ENCODE peak calls at places on chromosomes 5 and 9, in eight cellular contexts. S is psoas muscle, L is ovary, R is SJSA1, C is PC-3, U is substantia nigra, J is A549, D is mesenchymal stem cell. P is an unnamed sample.

GRCh38 chr5:140420226-140420570 is 18.6 kb downstream of the ANKHD1 start:
- DNase-seq in J (no peak), R (no peak), C (no peak), S (no peak), U (no peak), L (no peak), D (no peak), P (no peak)

GRCh38 chr9:116905131-116905724 is 218.1 kb downstream of the TRIM32 start:
- DNase-seq in R (no peak), J (no peak), U (no peak), L (no peak), C (no peak), D (no peak), S (no peak), P (no peak)

GRCh38 chr5:162334944-162335343 is 267.4 kb downstream of the GABRG2 start:
- DNase-seq in J (no peak), S (no peak), D (no peak), C (no peak), U (no peak), L (no peak), R (no peak), P (no peak)

GRCh38 chr5:67003373-67003905 is 193.2 kb downstream of the CD180 start:
- DNase-seq in S (no peak), J (no peak), C (no peak), R (no peak), U (no peak), D (no peak), L (no peak), P (no peak)

GRCh38 chr5:368162-369084 is 46.9 kb downstream of the AHRR start:
- DNase-seq in C (no peak), J (no peak), L (peak; percentile 38), U (no peak), D (peak; percentile 70), S (no peak), R (peak; percentile 72), P (no peak)

GRCh38 chr9:2299843-2300205 is 284.7 kb downstream of the SMARCA2 start:
- DNase-seq in J (no peak), U (no peak), R (no peak), C (no peak), S (no peak), L (no peak), D (no peak), P (no peak)

GRCh38 chr9:121902483-121903135 is 190.5 kb downstream of the TTLL11 start:
- DNase-seq in R (peak; percentile 25), J (no peak), U (no peak), L (no peak), S (no peak), D (peak; percentile 95), C (no peak), P (no peak)

GRCh38 chr5:66224773-66225553 is 80.9 kb downstream of the SREK1 start:
- DNase-seq in J (no peak), L (no peak), R (no peak), S (no peak), C (no peak), U (no peak), D (no peak), P (no peak)

GRCh38 chr5:180915924-180916323 is 17.0 kb downstream of the BTNL8 start:
- DNase-seq in U (no peak), D (no peak), S (no peak), R (no peak), J (no peak), L (no peak), C (peak; percentile 63), P (no peak)

GRCh38 chr5:84568171-84568570 is 183.5 kb upstream of the EDIL3 start:
- DNase-seq in R (peak; percentile 4), C (no peak), S (no peak), L (no peak), D (no peak), J (no peak), U (no peak), P (no peak)

GRCh38 chr5:83925952-83926351 is 205.3 kb upstream of the HAPLN1 start:
- DNase-seq in C (no peak), L (no peak), D (peak; percentile 56), R (peak; percentile 61), J (no peak), U (no peak), S (no peak), P (peak; percentile 21)

GRCh38 chr9:17171309-17172094 is 36.7 kb downstream of the CNTLN start:
- DNase-seq in D (no peak), R (no peak), C (no peak), S (no peak), L (no peak), J (no peak), U (no peak), P (no peak)

GRCh38 chr5:75374394-75374814 is 37.4 kb downstream of the HMGCR start:
- DNase-seq in J (no peak), U (no peak), L (no peak), R (no peak), D (no peak), S (no peak), C (no peak), P (no peak)

GRCh38 chr5:146425023-146425422 is 22.1 kb upstream of the TCERG1 start:
- DNase-seq in R (no peak), S (no peak), J (no peak), U (no peak), D (no peak), C (peak; percentile 23), L (no peak), P (no peak)

GRCh38 chr9:91775011-91775707 is 174.9 kb downstream of the ROR2 start:
- DNase-seq in D (peak; percentile 62), C (peak; percentile 62), L (peak; percentile 80), R (peak; percentile 43), U (peak; percentile 63), S (peak; percentile 54), J (peak; percentile 75), P (peak; percentile 78)

GRCh38 chr5:91288117-91288516 is 95.0 kb downstream of the ARRDC3 start:
- DNase-seq in S (no peak), U (no peak), R (no peak), D (peak; percentile 87), L (no peak), J (no peak), C (no peak), P (peak; percentile 36)

GRCh38 chr9:687994-688393 is 153.5 kb upstream of the DMRT1 start:
- DNase-seq in D (no peak), R (no peak), U (no peak), J (no peak), C (no peak), L (no peak), S (no peak), P (no peak)

GRCh38 chr5:2863675-2864433 is 112.4 kb upstream of the IRX2 start:
- DNase-seq in D (no peak), R (no peak), J (no peak), C (no peak), S (no peak), U (no peak), L (no peak), P (no peak)

GRCh38 chr9:135887021-135887507 is 20.3 kb downstream of the CAMSAP1 start:
- DNase-seq in U (no peak), C (no peak), S (peak; percentile 71), L (no peak), D (peak; percentile 51), R (no peak), J (no peak), P (no peak)

GRCh38 chr5:78594946-78595921 is 53.3 kb downstream of the LHFPL2 start:
- DNase-seq in C (peak; percentile 93), S (no peak), U (no peak), D (peak; percentile 98), R (peak; percentile 89), L (peak; percentile 52), J (peak; percentile 85), P (peak; percentile 72)
- H3K27ac ChIP-seq in C (peak overlapping the region; percentile 99), S (peak overlapping the region; percentile 62), U (peak overlapping the region; percentile 11), D (peak overlapping the region; percentile 61), R (peak overlapping the region; percentile 83), L (peak overlapping the region; percentile 82), J (peak overlapping the region; percentile 97), P (peak overlapping the region; percentile 91)

DNA sequence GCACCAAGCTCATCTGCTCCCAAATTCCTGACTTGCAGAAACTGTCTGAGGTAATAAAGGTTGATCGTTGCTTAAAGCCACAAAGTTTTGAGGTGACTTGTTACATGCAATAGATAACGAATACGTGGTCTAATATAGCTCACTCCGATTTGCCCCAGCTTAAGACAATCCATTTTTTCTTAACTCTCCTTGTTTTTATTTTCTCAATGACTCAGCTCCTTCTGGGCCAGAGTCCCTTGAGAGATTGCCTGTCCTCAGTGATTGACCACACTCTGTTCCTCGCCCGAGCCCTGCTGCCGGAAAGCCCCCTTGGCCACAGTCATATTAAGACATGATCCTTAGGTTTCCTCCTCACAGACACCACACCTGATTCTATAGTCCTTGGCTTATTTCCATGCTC is 63.7 kb upstream of the FANCC start:
- DNase-seq in U (no peak), S (no peak), J (no peak), C (peak; percentile 33), R (peak; percentile 77), L (no peak), D (peak; percentile 75), P (no peak)
- H3K27ac ChIP-seq in U (no peak overlapping the region), S (no peak overlapping the region), J (peak overlapping the region; percentile 59), C (no peak overlapping the region), R (peak overlapping the region; percentile 84), L (no peak overlapping the region), D (no peak overlapping the region), P (no peak overlapping the region)

GRCh38 chr9:104575451-104575850 is 6.5 kb downstream of the OR13C8 start:
- DNase-seq in U (no peak), R (no peak), C (no peak), D (no peak), J (no peak), L (no peak), S (no peak), P (no peak)

GRCh38 chr9:104577263-104577662 is 8.3 kb downstream of the OR13C8 start:
- DNase-seq in J (no peak), S (no peak), D (no peak), L (no peak), R (no peak), C (no peak), U (no peak), P (no peak)

GRCh38 chr9:104580562-104580961 is 11.6 kb downstream of the OR13C8 start:
- DNase-seq in U (no peak), L (no peak), D (no peak), S (no peak), R (no peak), C (no peak), J (no peak), P (no peak)
- H3K27ac ChIP-seq in U (no peak overlapping the region), L (no peak overlapping the region), D (no peak overlapping the region), S (no peak overlapping the region), R (no peak overlapping the region), C (no peak overlapping the region), J (no peak overlapping the region), P (no peak overlapping the region)

GRCh38 chr9:110669439-110669838 is 848 bp downstream of the MUSK start:
- DNase-seq in R (no peak), D (peak; percentile 28), J (no peak), S (no peak), U (no peak), L (no peak), C (peak; percentile 7), P (no peak)
- H3K27ac ChIP-seq in R (no peak overlapping the region), D (no peak overlapping the region), J (no peak overlapping the region), S (peak overlapping the region; percentile 30), U (no peak overlapping the region), L (no peak overlapping the region), C (peak overlapping the region; percentile 15), P (no peak overlapping the region)

GRCh38 chr5:37667430-37667829 is 172.4 kb downstream of the GDNF start:
- DNase-seq in U (no peak), J (no peak), D (no peak), S (no peak), L (no peak), C (no peak), R (no peak), P (no peak)
- H3K27ac ChIP-seq in U (no peak overlapping the region), J (peak overlapping the region; percentile 76), D (peak overlapping the region; percentile 16), S (peak overlapping the region; percentile 93), L (no peak overlapping the region), C (peak overlapping the region; percentile 37), R (peak overlapping the region; percentile 63), P (peak overlapping the region; percentile 64)

GRCh38 chr5:120152472-120152871 is 311.6 kb upstream of the PRR16 start:
- DNase-seq in S (no peak), L (no peak), C (peak; percentile 76), R (peak; percentile 91), J (no peak), D (peak; percentile 94), U (no peak), P (no peak)
- H3K27ac ChIP-seq in S (no peak overlapping the region), L (no peak overlapping the region), C (peak overlapping the region; percentile 93), R (peak overlapping the region; percentile 98), J (peak overlapping the region; percentile 21), D (peak overlapping the region; percentile 13), U (no peak overlapping the region), P (peak overlapping the region; percentile 70)